ENCODE peak calls at places on chromosomes 3 and 15, in five cellular contexts. Z is stimulated activated naive B cell treated with anti-CD40 and anti-IgM and Interleukin-4, amounts not matched to agents 10 μg/mL and 1 μg/mL and 100 μg/mL, for 72 hours; M is cardiac fibroblast; E is heart right ventricle; L is T-cell. X is an unnamed sample.

GRCh38 chr15:58830556-58830955 is 59.5 kb downstream of the MINDY2 start:
- DNase-seq in Z (no peak), E (no peak), M (no peak), L (no peak), X (no peak)

GRCh38 chr3:53083496-53083895 is 37.6 kb upstream of the SFMBT1 start:
- DNase-seq in Z (no peak), L (no peak), E (peak), M (peak), X (no peak)

GRCh38 chr3:52231502-52232278 is 6.2 kb upstream of the TLR9 start:
- DNase-seq in Z (peak), E (peak), M (peak), L (peak), X (peak)

GRCh38 chr3:140050977-140051957 is 116.3 kb downstream of the CLSTN2 start:
- DNase-seq in Z (no peak), L (no peak), E (no peak), M (no peak), X (no peak)

GRCh38 chr15:71301958-71302621 is 186.8 kb downstream of the THSD4 start:
- DNase-seq in Z (no peak), M (no peak), L (no peak), E (no peak), X (no peak)

GRCh38 chr3:146498002-146498736 is 28.8 kb upstream of the PLSCR2 start:
- DNase-seq in L (peak), Z (no peak), E (no peak), M (no peak), X (peak)

GRCh38 chr3:142027713-142028112 is 121.6 kb downstream of the TFDP2 start:
- DNase-seq in M (peak), L (peak), E (no peak), Z (peak), X (no peak)

GRCh38 chr15:43975750-43976149 is 148.9 kb downstream of the WDR76 start:
- DNase-seq in L (no peak), Z (no peak), E (no peak), M (no peak), X (no peak)

GRCh38 chr3:109643590-109643989 is 306.2 kb upstream of the DPPA4 start:
- DNase-seq in L (no peak), Z (no peak), M (peak), E (no peak), X (no peak)

GRCh38 chr3:125051715-125052581 is 3.8 kb downstream of the HEG1 start:
- DNase-seq in M (peak), L (peak), Z (peak), E (peak), X (peak)

GRCh38 chr15:58924326-58924725 is 9.2 kb downstream of the SLTM start:
- DNase-seq in L (no peak), E (no peak), M (peak), Z (no peak), X (no peak)

GRCh38 chr15:71532994-71533393 is 277.4 kb upstream of the NR2E3 start:
- DNase-seq in M (peak), Z (no peak), E (no peak), L (no peak), X (no peak)

GRCh38 chr3:48634661-48635221 is 520 bp downstream of the SLC26A6 start:
- DNase-seq in Z (peak), L (no peak), M (peak), E (peak), X (peak)

GRCh38 chr3:192339214-192339613 is 388.1 kb downstream of the FGF12 start:
- DNase-seq in M (no peak), E (no peak), Z (no peak), L (no peak), X (no peak)

GRCh38 chr3:170762081-170762480 is 107.9 kb downstream of the RPL22L1 start:
- DNase-seq in Z (no peak), L (no peak), M (no peak), E (no peak), X (no peak)